ENCODE peak calls at places on chromosomes 1 and 21, in seven cellular contexts. One of them, this sample, is unnamed.

GRCh38 chr1:162253790-162254189 is 122.9 kb downstream of the SPATA46 start:
- DNase-seq in SK-N-SH: no peak
- DNase-seq in H1: no peak
- DNase-seq in GM12878: no peak
- DNase-seq in HepG2: no peak
- DNase-seq in HCT116: no peak
- DNase-seq in K562: no peak
- DNase-seq in this sample: no peak

GRCh38 chr1:22177354-22178003 is 34.6 kb upstream of the WNT4 start:
- DNase-seq in GM12878: peak; percentile 56
- DNase-seq in H1: no peak
- DNase-seq in SK-N-SH: no peak
- DNase-seq in HCT116: no peak
- DNase-seq in K562: no peak
- DNase-seq in HepG2: no peak
- DNase-seq in this sample: no peak

GRCh38 chr1:110060034-110060661 is 10.3 kb downstream of the ALX3 start:
- DNase-seq in HepG2: peak; percentile 43
- DNase-seq in GM12878: no peak
- DNase-seq in SK-N-SH: no peak
- DNase-seq in K562: peak; percentile 95
- DNase-seq in H1: peak; percentile 94
- DNase-seq in HCT116: no peak
- DNase-seq in this sample: peak; percentile 28

GRCh38 chr1:26602378-26602959 is 72.9 kb downstream of the RPS6KA1 start:
- DNase-seq in HepG2: peak; percentile 52
- DNase-seq in H1: no peak
- DNase-seq in K562: peak; percentile 77
- DNase-seq in GM12878: no peak
- DNase-seq in HCT116: peak; percentile 51
- DNase-seq in SK-N-SH: peak; percentile 69
- DNase-seq in this sample: peak; percentile 61

GRCh38 chr21:44366586-44367211 is 13.3 kb downstream of the TRPM2 start:
- DNase-seq in K562: no peak
- DNase-seq in HepG2: no peak
- DNase-seq in H1: no peak
- DNase-seq in HCT116: no peak
- DNase-seq in GM12878: no peak
- DNase-seq in SK-N-SH: peak; percentile 13
- DNase-seq in this sample: no peak

GRCh38 chr1:61887921-61888564 is 145.8 kb downstream of the PATJ start:
- DNase-seq in H1: no peak
- DNase-seq in GM12878: no peak
- DNase-seq in SK-N-SH: no peak
- DNase-seq in K562: no peak
- DNase-seq in HepG2: no peak
- DNase-seq in HCT116: no peak
- DNase-seq in this sample: no peak

GRCh38 chr1:117026361-117026760 is 24.8 kb downstream of the CD101 start:
- DNase-seq in K562: no peak
- DNase-seq in HCT116: no peak
- DNase-seq in SK-N-SH: no peak
- DNase-seq in GM12878: no peak
- DNase-seq in H1: no peak
- DNase-seq in HepG2: no peak
- DNase-seq in this sample: no peak

GRCh38 chr21:40640427-40640826 is 206.5 kb downstream of the DSCAM start:
- DNase-seq in GM12878: no peak
- DNase-seq in SK-N-SH: no peak
- DNase-seq in HepG2: no peak
- DNase-seq in HCT116: no peak
- DNase-seq in K562: no peak
- DNase-seq in H1: no peak
- DNase-seq in this sample: no peak

GRCh38 chr21:44611551-44611950 is 328 bp upstream of the KRTAP10-8 start:
- DNase-seq in HepG2: no peak
- DNase-seq in GM12878: no peak
- DNase-seq in K562: no peak
- DNase-seq in H1: no peak
- DNase-seq in HCT116: no peak
- DNase-seq in SK-N-SH: no peak
- DNase-seq in this sample: no peak

GRCh38 chr1:185540295-185540694 is 193.9 kb upstream of the HMCN1 start:
- DNase-seq in H1: no peak
- DNase-seq in SK-N-SH: no peak
- DNase-seq in HCT116: no peak
- DNase-seq in K562: no peak
- DNase-seq in GM12878: no peak
- DNase-seq in HepG2: no peak
- DNase-seq in this sample: no peak

GRCh38 chr1:109634771-109635750 is 15.4 kb downstream of the AMPD2 start:
- DNase-seq in HepG2: no peak
- DNase-seq in GM12878: no peak
- DNase-seq in SK-N-SH: peak; percentile 7
- DNase-seq in K562: no peak
- DNase-seq in HCT116: no peak
- DNase-seq in H1: peak; percentile 40
- DNase-seq in this sample: no peak

GRCh38 chr21:38987551-38988210 is 182.0 kb downstream of the ETS2 start:
- DNase-seq in GM12878: no peak
- DNase-seq in SK-N-SH: no peak
- DNase-seq in HCT116: no peak
- DNase-seq in K562: no peak
- DNase-seq in HepG2: no peak
- DNase-seq in H1: no peak
- DNase-seq in this sample: no peak

GRCh38 chr1:25891606-25892005 is 14.6 kb downstream of the STMN1 start:
- DNase-seq in SK-N-SH: no peak
- DNase-seq in HepG2: no peak
- DNase-seq in GM12878: no peak
- DNase-seq in H1: no peak
- DNase-seq in K562: no peak
- DNase-seq in HCT116: no peak
- DNase-seq in this sample: no peak

GRCh38 chr1:167043752-167044488 is 46.3 kb downstream of the GPA33 start:
- DNase-seq in HCT116: no peak
- DNase-seq in SK-N-SH: peak; percentile 67
- DNase-seq in K562: peak; percentile 78
- DNase-seq in H1: no peak
- DNase-seq in GM12878: no peak
- DNase-seq in HepG2: peak; percentile 36
- DNase-seq in this sample: no peak

GRCh38 chr1:158121604-158122254 is 59.0 kb upstream of the CD1D start:
- DNase-seq in SK-N-SH: peak; percentile 26
- DNase-seq in K562: peak; percentile 41
- DNase-seq in HepG2: peak; percentile 25
- DNase-seq in GM12878: no peak
- DNase-seq in HCT116: peak; percentile 59
- DNase-seq in H1: peak; percentile 75
- DNase-seq in this sample: no peak

GRCh38 chr1:234606731-234607090 is 3.3 kb downstream of the IRF2BP2 start:
- DNase-seq in HepG2: no peak
- DNase-seq in K562: no peak
- DNase-seq in HCT116: no peak
- DNase-seq in H1: no peak
- DNase-seq in SK-N-SH: no peak
- DNase-seq in GM12878: no peak
- DNase-seq in this sample: no peak

GRCh38 chr21:14533555-14534400 is 12.3 kb downstream of the SAMSN1 start:
- DNase-seq in HepG2: no peak
- DNase-seq in H1: no peak
- DNase-seq in GM12878: peak; percentile 56
- DNase-seq in SK-N-SH: no peak
- DNase-seq in K562: no peak
- DNase-seq in HCT116: peak; percentile 67
- DNase-seq in this sample: peak; percentile 50

GRCh38 chr1:26029864-26030481 is 8.4 kb downstream of the EXTL1 start:
- DNase-seq in H1: no peak
- DNase-seq in K562: peak; percentile 58
- DNase-seq in HepG2: no peak
- DNase-seq in HCT116: no peak
- DNase-seq in SK-N-SH: no peak
- DNase-seq in GM12878: no peak
- DNase-seq in this sample: no peak

GRCh38 chr1:36599828-36600227 is 117.1 kb upstream of the CSF3R start:
- DNase-seq in GM12878: no peak
- DNase-seq in K562: no peak
- DNase-seq in HCT116: no peak
- DNase-seq in HepG2: no peak
- DNase-seq in H1: no peak
- DNase-seq in SK-N-SH: no peak
- DNase-seq in this sample: no peak

GRCh38 chr1:202710070-202711025 is at the start of gene SYT2:
- DNase-seq in GM12878: no peak
- DNase-seq in H1: peak; percentile 81
- DNase-seq in HCT116: no peak
- DNase-seq in SK-N-SH: peak; percentile 88
- DNase-seq in K562: peak; percentile 80
- DNase-seq in HepG2: no peak
- DNase-seq in this sample: no peak

GRCh38 chr1:160206421-160207117 is 1.4 kb downstream of the PEA15 start:
- DNase-seq in HCT116: no peak
- DNase-seq in K562: no peak
- DNase-seq in SK-N-SH: peak; percentile 44
- DNase-seq in H1: no peak
- DNase-seq in GM12878: no peak
- DNase-seq in HepG2: no peak
- DNase-seq in this sample: no peak

GRCh38 chr1:228216371-228217320 is 8.8 kb downstream of the OBSCN start:
- DNase-seq in HCT116: no peak
- DNase-seq in H1: no peak
- DNase-seq in HepG2: no peak
- DNase-seq in K562: no peak
- DNase-seq in GM12878: no peak
- DNase-seq in SK-N-SH: no peak
- DNase-seq in this sample: no peak

GRCh38 chr1:228217551-228218344 is 9.9 kb downstream of the OBSCN start:
- DNase-seq in SK-N-SH: no peak
- DNase-seq in H1: no peak
- DNase-seq in HCT116: no peak
- DNase-seq in GM12878: no peak
- DNase-seq in K562: peak; percentile 59
- DNase-seq in HepG2: no peak
- DNase-seq in this sample: no peak

GRCh38 chr1:228219962-228220780 is 12.3 kb downstream of the OBSCN start:
- DNase-seq in HCT116: no peak
- DNase-seq in H1: no peak
- DNase-seq in GM12878: no peak
- DNase-seq in HepG2: no peak
- DNase-seq in SK-N-SH: no peak
- DNase-seq in K562: no peak
- DNase-seq in this sample: no peak

GRCh38 chr1:228218513-228219244 is 10.8 kb downstream of the OBSCN start:
- DNase-seq in GM12878: no peak
- DNase-seq in HCT116: no peak
- DNase-seq in H1: no peak
- DNase-seq in K562: no peak
- DNase-seq in HepG2: no peak
- DNase-seq in SK-N-SH: no peak
- DNase-seq in this sample: no peak

DNA sequence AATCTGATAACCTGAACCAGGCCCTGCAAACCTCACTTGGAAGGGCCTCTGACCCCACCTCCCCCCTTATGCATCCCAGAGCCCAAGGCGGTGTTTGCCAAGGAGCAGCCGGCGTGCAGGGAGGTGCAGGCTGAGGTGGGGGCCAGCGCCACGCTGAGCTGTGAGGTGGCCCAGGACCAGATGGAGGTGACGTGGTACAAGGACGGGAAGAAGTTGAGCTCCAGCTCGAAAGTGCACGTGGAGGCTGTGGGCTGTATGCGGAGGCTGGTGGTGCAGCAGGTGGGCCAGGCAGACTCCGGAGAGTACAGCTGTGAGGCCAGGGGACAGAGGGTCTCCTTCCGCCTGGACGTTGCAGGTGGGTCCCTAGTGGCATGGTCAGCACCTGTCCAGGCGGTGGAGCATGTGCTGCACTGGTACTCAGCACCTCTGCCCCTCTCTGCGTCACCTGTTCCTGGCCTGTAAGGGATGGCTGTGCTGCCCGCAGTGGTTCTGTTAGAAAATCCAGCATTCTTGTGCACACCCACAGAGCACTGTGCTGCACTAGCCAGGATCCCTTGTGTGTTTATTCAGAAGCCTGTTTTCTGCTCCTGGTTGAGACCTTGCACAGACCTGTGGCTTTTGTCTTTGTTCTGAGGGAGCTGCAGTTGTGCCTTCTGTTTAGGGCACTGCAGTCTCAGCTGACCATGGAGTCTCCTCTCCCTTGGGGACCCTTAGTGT is 11.6 kb downstream of the OBSCN start:
- DNase-seq in HCT116: no peak
- DNase-seq in K562: no peak
- DNase-seq in H1: no peak
- DNase-seq in GM12878: no peak
- DNase-seq in SK-N-SH: no peak
- DNase-seq in HepG2: no peak
- DNase-seq in this sample: no peak
- H3K4me1 ChIP-seq in HCT116: no peaks in the 10 kb centered on the region
- H3K4me1 ChIP-seq in K562: peaks cover 5% of the 10 kb centered on the region
- H3K4me1 ChIP-seq in H1: no peaks in the 10 kb centered on the region
- H3K4me1 ChIP-seq in GM12878: no peaks in the 10 kb centered on the region
- H3K4me1 ChIP-seq in SK-N-SH: peaks cover 9% of the 10 kb centered on the region
- H3K4me1 ChIP-seq in HepG2: peaks cover 8% of the 10 kb centered on the region
- H3K4me1 ChIP-seq in this sample: no peaks in the 10 kb centered on the region

GRCh38 chr1:207619833-207620572 is 24.9 kb upstream of the CR1L start:
- DNase-seq in SK-N-SH: peak; percentile 45
- DNase-seq in GM12878: no peak
- DNase-seq in HepG2: peak; percentile 35
- DNase-seq in HCT116: peak; percentile 34
- DNase-seq in H1: no peak
- DNase-seq in K562: peak; percentile 68
- DNase-seq in this sample: peak; percentile 27
- TF ChIP-seq SIN3A in SK-N-SH: no peak
- TF ChIP-seq SIN3A in GM12878: no peak
- TF ChIP-seq SIN3A in HepG2: no peak
- TF ChIP-seq SIN3A in HCT116: no peak
- TF ChIP-seq SIN3A in H1: no peak
- TF ChIP-seq SIN3A in K562: no peak
- TF ChIP-seq SIN3A in this sample: no peak

DNA sequence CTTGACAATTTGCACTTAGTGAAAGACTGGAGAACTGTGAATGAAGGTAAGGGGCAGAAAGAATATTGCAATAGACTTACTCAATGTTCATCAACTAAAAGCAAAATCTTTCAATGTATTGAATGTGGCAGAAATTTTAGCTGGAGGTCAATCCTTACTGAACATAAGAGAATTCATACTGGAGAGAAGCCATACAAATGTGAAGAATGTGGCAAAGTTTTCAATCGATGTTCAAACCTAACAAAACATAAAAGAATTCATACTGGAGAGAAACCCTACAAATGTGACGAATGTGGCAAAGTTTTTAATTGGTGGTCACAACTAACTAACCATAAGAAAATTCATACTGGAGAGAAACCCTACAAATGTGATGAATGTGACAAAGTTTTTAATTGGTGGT is 80.7 kb downstream of the JMJD4 start:
- DNase-seq in GM12878: no peak
- DNase-seq in HCT116: no peak
- DNase-seq in K562: no peak
- DNase-seq in SK-N-SH: no peak
- DNase-seq in HepG2: no peak
- DNase-seq in H1: no peak
- DNase-seq in this sample: no peak
- H3K9me3 ChIP-seq in GM12878: peaks cover 46% of the 10 kb centered on the region
- H3K9me3 ChIP-seq in HCT116: peaks cover 43% of the 10 kb centered on the region
- H3K9me3 ChIP-seq in K562: peaks cover 50% of the 10 kb centered on the region
- H3K9me3 ChIP-seq in SK-N-SH: peaks cover 93% of the 10 kb centered on the region
- H3K9me3 ChIP-seq in HepG2: peaks cover 94% of the 10 kb centered on the region
- H3K9me3 ChIP-seq in H1: peaks cover 64% of the 10 kb centered on the region
- H3K9me3 ChIP-seq in this sample: peaks cover 98% of the 10 kb centered on the region

GRCh38 chr1:8134546-8135235 is 108.6 kb upstream of the ERRFI1 start:
- DNase-seq in H1: no peak
- DNase-seq in SK-N-SH: no peak
- DNase-seq in K562: no peak
- DNase-seq in GM12878: no peak
- DNase-seq in HCT116: no peak
- DNase-seq in HepG2: no peak
- DNase-seq in this sample: no peak
- H3K4me1 ChIP-seq in H1: no peaks in the 10 kb centered on the region
- H3K4me1 ChIP-seq in SK-N-SH: no peaks in the 10 kb centered on the region
- H3K4me1 ChIP-seq in K562: no peaks in the 10 kb centered on the region
- H3K4me1 ChIP-seq in GM12878: no peaks in the 10 kb centered on the region
- H3K4me1 ChIP-seq in HCT116: peaks cover 79% of the 10 kb centered on the region
- H3K4me1 ChIP-seq in HepG2: peaks cover 57% of the 10 kb centered on the region
- H3K4me1 ChIP-seq in this sample: peaks cover 62% of the 10 kb centered on the region

This sample was measured in Panc1.